ENCODE peak calls at places on chromosomes 7 and 10, in eight cellular contexts. K, O, F, N, L, E, J and M are unnamed samples.

GRCh38 chr10:71766717-71767419 is 6.5 kb downstream of the VSIR start:
- DNase-seq in E (no peak), O (peak; percentile 64), F (no peak), K (peak; percentile 97), L (peak; percentile 92), J (no peak), N (peak; percentile 97), M (peak; percentile 82)

GRCh38 chr7:129436335-129436923 is 2.2 kb downstream of the STRIP2 start:
- DNase-seq in N (no peak), O (no peak), E (no peak), K (no peak), F (no peak), L (no peak), J (no peak), M (no peak)

GRCh38 chr10:132670546-132670945 is 115.4 kb downstream of the NKX6-2 start:
- DNase-seq in N (no peak), L (no peak), E (no peak), O (peak; percentile 57), F (no peak), K (no peak), J (no peak), M (peak; percentile 48)

GRCh38 chr7:151813445-151813844 is 63.5 kb downstream of the PRKAG2 start:
- DNase-seq in F (no peak), L (no peak), J (no peak), N (no peak), E (no peak), O (no peak), K (no peak), M (peak; percentile 6)

GRCh38 chr10:97004591-97004990 is 172.5 kb downstream of the LCOR start:
- DNase-seq in K (no peak), O (no peak), L (no peak), E (no peak), N (no peak), J (no peak), F (no peak), M (no peak)

GRCh38 chr10:102534333-102534732 is 30.6 kb downstream of the SUFU start:
- DNase-seq in F (no peak), K (no peak), L (peak; percentile 50), E (no peak), J (no peak), N (no peak), O (no peak), M (peak; percentile 72)

GRCh38 chr7:96218844-96219243 is 103.1 kb downstream of the SLC25A13 start:
- DNase-seq in O (no peak), K (no peak), F (no peak), L (no peak), N (no peak), J (no peak), E (no peak), M (no peak)

GRCh38 chr7:159201722-159202330 is 57.2 kb upstream of the VIPR2 start:
- DNase-seq in N (no peak), F (no peak), O (no peak), E (no peak), K (no peak), J (no peak), L (no peak), M (no peak)

GRCh38 chr10:69721690-69722310 is 79.9 kb upstream of the COL13A1 start:
- DNase-seq in J (no peak), O (no peak), N (no peak), E (no peak), L (no peak), K (no peak), F (no peak), M (peak; percentile 70)

GRCh38 chr7:76069238-76069638 is 21.3 kb downstream of the MDH2 start:
- DNase-seq in O (peak; percentile 92), N (peak; percentile 82), J (no peak), K (peak; percentile 72), L (no peak), F (no peak), E (no peak), M (peak; percentile 82)

GRCh38 chr10:32367793-32368453 is 21.0 kb upstream of the EPC1 start:
- DNase-seq in L (no peak), K (no peak), F (peak; percentile 67), J (peak; percentile 48), E (peak; percentile 25), N (peak; percentile 38), O (no peak), M (no peak)